ENCODE peak calls at places on chromosomes 13 and 19, in five cellular contexts. One of them, this sample, is unnamed.

GRCh38 chr13:31631071-31631470 is 108.3 kb upstream of the RXFP2 start:
- DNase-seq in mesendoderm: peak
- DNase-seq in mammary epithelial cell: no peak
- DNase-seq in CD8-positive, alpha-beta T cell: no peak
- DNase-seq in uterus: no peak
- DNase-seq in this sample: no peak

GRCh38 chr13:111228262-111229144 is 91.9 kb upstream of the TEX29 start:
- DNase-seq in CD8-positive, alpha-beta T cell: no peak
- DNase-seq in mammary epithelial cell: no peak
- DNase-seq in mesendoderm: peak
- DNase-seq in uterus: no peak
- DNase-seq in this sample: peak

GRCh38 chr13:48527955-48528354 is 4.9 kb downstream of the RCBTB2 start:
- DNase-seq in mesendoderm: no peak
- DNase-seq in uterus: no peak
- DNase-seq in CD8-positive, alpha-beta T cell: no peak
- DNase-seq in mammary epithelial cell: no peak
- DNase-seq in this sample: no peak

GRCh38 chr13:95083758-95084157 is 217.5 kb downstream of the ABCC4 start:
- DNase-seq in mesendoderm: no peak
- DNase-seq in mammary epithelial cell: peak
- DNase-seq in uterus: no peak
- DNase-seq in CD8-positive, alpha-beta T cell: no peak
- DNase-seq in this sample: no peak

GRCh38 chr19:4639531-4640246 is 373 bp downstream of the TNFAIP8L1 start:
- DNase-seq in uterus: peak
- DNase-seq in mammary epithelial cell: no peak
- DNase-seq in mesendoderm: no peak
- DNase-seq in CD8-positive, alpha-beta T cell: no peak
- DNase-seq in this sample: no peak

GRCh38 chr19:50493171-50493570 is 16.5 kb upstream of the GARIN5A start:
- DNase-seq in mesendoderm: no peak
- DNase-seq in mammary epithelial cell: no peak
- DNase-seq in CD8-positive, alpha-beta T cell: no peak
- DNase-seq in uterus: no peak
- DNase-seq in this sample: no peak

GRCh38 chr13:44259045-44260042 is 114.3 kb upstream of the SERP2 start:
- DNase-seq in uterus: peak
- DNase-seq in mammary epithelial cell: peak
- DNase-seq in mesendoderm: no peak
- DNase-seq in CD8-positive, alpha-beta T cell: peak
- DNase-seq in this sample: peak

GRCh38 chr19:4357095-4357797 is 13.9 kb downstream of the MPND start:
- DNase-seq in mesendoderm: no peak
- DNase-seq in uterus: no peak
- DNase-seq in CD8-positive, alpha-beta T cell: no peak
- DNase-seq in mammary epithelial cell: no peak
- DNase-seq in this sample: no peak

GRCh38 chr13:45368571-45368970 is 27.6 kb upstream of the TPT1 start:
- DNase-seq in mammary epithelial cell: peak
- DNase-seq in CD8-positive, alpha-beta T cell: no peak
- DNase-seq in mesendoderm: no peak
- DNase-seq in uterus: no peak
- DNase-seq in this sample: no peak

GRCh38 chr13:113403255-113404104 is 39.5 kb upstream of the GRTP1 start:
- DNase-seq in uterus: no peak
- DNase-seq in mesendoderm: no peak
- DNase-seq in CD8-positive, alpha-beta T cell: no peak
- DNase-seq in mammary epithelial cell: no peak
- DNase-seq in this sample: no peak

GRCh38 chr13:25971499-25972145 is 80.2 kb downstream of the SHISA2 start:
- DNase-seq in mammary epithelial cell: no peak
- DNase-seq in CD8-positive, alpha-beta T cell: peak
- DNase-seq in mesendoderm: no peak
- DNase-seq in uterus: no peak
- DNase-seq in this sample: no peak

GRCh38 chr13:27923794-27924528 is 4.2 kb downstream of the PDX1 start:
- DNase-seq in uterus: no peak
- DNase-seq in CD8-positive, alpha-beta T cell: no peak
- DNase-seq in mesendoderm: no peak
- DNase-seq in mammary epithelial cell: no peak
- DNase-seq in this sample: no peak

GRCh38 chr13:29428992-29429315 is 166.5 kb downstream of the SLC7A1 start:
- DNase-seq in mesendoderm: no peak
- DNase-seq in uterus: no peak
- DNase-seq in CD8-positive, alpha-beta T cell: no peak
- DNase-seq in mammary epithelial cell: no peak
- DNase-seq in this sample: no peak

GRCh38 chr19:22622901-22623840 is 11.0 kb upstream of the ZNF492 start:
- DNase-seq in mesendoderm: no peak
- DNase-seq in mammary epithelial cell: no peak
- DNase-seq in CD8-positive, alpha-beta T cell: no peak
- DNase-seq in uterus: no peak
- DNase-seq in this sample: no peak

GRCh38 chr13:27605099-27605498 is 15.2 kb downstream of the LNX2 start:
- DNase-seq in uterus: no peak
- DNase-seq in mammary epithelial cell: no peak
- DNase-seq in CD8-positive, alpha-beta T cell: no peak
- DNase-seq in mesendoderm: no peak
- DNase-seq in this sample: no peak

GRCh38 chr13:41492432-41493267 is 35.3 kb downstream of the RGCC start:
- DNase-seq in CD8-positive, alpha-beta T cell: no peak
- DNase-seq in mammary epithelial cell: no peak
- DNase-seq in uterus: no peak
- DNase-seq in mesendoderm: no peak
- DNase-seq in this sample: no peak
- H3K27ac ChIP-seq in CD8-positive, alpha-beta T cell: peak
- H3K27ac ChIP-seq in mammary epithelial cell: no peak
- H3K27ac ChIP-seq in uterus: no peak
- H3K27ac ChIP-seq in mesendoderm: no peak
- H3K27ac ChIP-seq in this sample: peak

GRCh38 chr19:13835791-13836723 is 40.8 kb downstream of the ZSWIM4 start:
- DNase-seq in uterus: peak
- DNase-seq in CD8-positive, alpha-beta T cell: no peak
- DNase-seq in mammary epithelial cell: no peak
- DNase-seq in mesendoderm: no peak
- DNase-seq in this sample: no peak
- H3K4me3 ChIP-seq in uterus: no peak
- H3K4me3 ChIP-seq in CD8-positive, alpha-beta T cell: peak
- H3K4me3 ChIP-seq in mammary epithelial cell: no peak
- H3K4me3 ChIP-seq in mesendoderm: no peak
- H3K4me3 ChIP-seq in this sample: peak

DNA sequence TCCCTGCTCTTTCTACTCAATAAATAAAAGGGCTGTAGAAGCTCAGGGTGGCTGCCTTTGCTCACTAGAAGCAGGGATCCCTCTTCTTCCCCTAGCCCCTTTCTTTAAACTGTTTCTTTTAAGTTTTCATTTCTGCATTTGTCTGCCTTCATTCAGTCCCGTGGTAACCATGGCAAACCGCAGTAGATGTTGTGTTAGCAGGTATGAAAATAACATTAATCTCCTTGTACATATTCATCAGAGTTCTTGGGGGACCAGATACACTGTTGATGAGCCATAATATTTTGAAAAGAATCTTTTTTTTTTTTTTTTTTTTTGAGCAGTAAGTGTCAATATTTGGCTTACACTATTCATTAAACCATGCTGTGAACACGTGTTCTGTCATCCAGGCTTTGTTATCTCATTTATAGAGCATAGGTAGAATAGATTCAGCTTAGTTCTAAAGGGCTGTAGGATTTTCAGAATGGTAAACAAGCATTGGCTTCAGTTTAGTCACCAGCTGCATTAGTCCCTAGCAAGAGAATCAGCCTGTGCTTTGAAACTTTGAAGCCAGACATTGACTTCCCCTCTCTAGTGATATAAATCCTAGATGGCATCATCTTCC is 59.3 kb upstream of the SPRY2 start:
- DNase-seq in uterus: no peak
- DNase-seq in mesendoderm: no peak
- DNase-seq in CD8-positive, alpha-beta T cell: no peak
- DNase-seq in mammary epithelial cell: no peak
- DNase-seq in this sample: no peak
- H3K27ac ChIP-seq in uterus: no peak
- H3K27ac ChIP-seq in mesendoderm: no peak
- H3K27ac ChIP-seq in CD8-positive, alpha-beta T cell: no peak
- H3K27ac ChIP-seq in mammary epithelial cell: no peak
- H3K27ac ChIP-seq in this sample: no peak

GRCh38 chr19:11843741-11844140 is 4.8 kb upstream of the ZNF439 start:
- DNase-seq in mesendoderm: no peak
- DNase-seq in uterus: no peak
- DNase-seq in CD8-positive, alpha-beta T cell: no peak
- DNase-seq in mammary epithelial cell: no peak
- DNase-seq in this sample: no peak

GRCh38 chr19:11853358-11853757 is 4.8 kb downstream of the ZNF439 start:
- DNase-seq in mammary epithelial cell: no peak
- DNase-seq in uterus: no peak
- DNase-seq in mesendoderm: no peak
- DNase-seq in CD8-positive, alpha-beta T cell: no peak
- DNase-seq in this sample: no peak

GRCh38 chr19:11849264-11849615 is 714 bp downstream of the ZNF439 start:
- DNase-seq in uterus: no peak
- DNase-seq in mammary epithelial cell: no peak
- DNase-seq in CD8-positive, alpha-beta T cell: no peak
- DNase-seq in mesendoderm: no peak
- DNase-seq in this sample: no peak

GRCh38 chr19:11848594-11849263 is at the start of gene ZNF439:
- DNase-seq in mammary epithelial cell: peak
- DNase-seq in CD8-positive, alpha-beta T cell: peak
- DNase-seq in mesendoderm: peak
- DNase-seq in uterus: peak
- DNase-seq in this sample: peak

DNA sequence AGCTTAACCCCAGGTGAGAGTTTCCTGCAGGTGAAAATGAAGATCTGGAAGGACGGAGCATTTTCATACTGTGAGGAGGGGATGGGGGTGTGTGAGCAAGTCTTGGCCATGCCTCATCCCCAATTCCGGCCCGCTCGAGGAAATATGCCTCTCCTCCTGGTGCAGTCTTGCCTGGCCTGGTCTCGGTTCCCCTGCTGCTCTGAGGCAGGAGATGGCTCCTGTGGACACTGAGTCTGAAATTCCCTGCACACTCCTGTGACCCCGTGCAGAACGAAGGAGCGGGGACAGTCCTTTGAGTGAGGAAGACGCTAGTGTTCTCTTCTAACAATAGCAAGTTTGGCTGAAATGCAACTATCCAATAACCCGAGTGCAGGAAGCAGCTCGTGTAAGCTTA is 329 bp upstream of the ZNF439 start:
- DNase-seq in CD8-positive, alpha-beta T cell: peak
- DNase-seq in uterus: no peak
- DNase-seq in mesendoderm: no peak
- DNase-seq in mammary epithelial cell: no peak
- DNase-seq in this sample: no peak
- H3K4me3 ChIP-seq in CD8-positive, alpha-beta T cell: peak
- H3K4me3 ChIP-seq in uterus: peak
- H3K4me3 ChIP-seq in mesendoderm: no peak
- H3K4me3 ChIP-seq in mammary epithelial cell: no peak
- H3K4me3 ChIP-seq in this sample: peak